ENCODE peak calls at places on chromosome 5, in five cellular contexts. Q is RWPE1, V is GM12865, C is fibroblast of lung, Z is heart right ventricle. R is an unnamed sample.

GRCh38 chr5:532521-533242 is 8.4 kb upstream of the SLC9A3 start:
- DNase-seq in V (no peak), Z (peak), Q (no peak), C (no peak), R (no peak)

GRCh38 chr5:96476654-96477053 is 43.6 kb upstream of the PCSK1 start:
- DNase-seq in Z (no peak), Q (no peak), C (peak), V (no peak), R (no peak)

GRCh38 chr5:34484591-34485228 is 171.4 kb upstream of the RAI14 start:
- DNase-seq in C (peak), V (no peak), Z (no peak), Q (no peak), R (no peak)

GRCh38 chr5:123511290-123511647 is 708 bp upstream of the CSNK1G3 start:
- DNase-seq in C (peak), Z (no peak), Q (peak), V (peak), R (no peak)

GRCh38 chr5:58544195-58544594 is 38.7 kb upstream of the RAB3C start:
- DNase-seq in Z (no peak), Q (no peak), C (no peak), V (no peak), R (no peak)

GRCh38 chr5:80757290-80757689 is 102.5 kb upstream of the DHFR start:
- DNase-seq in C (no peak), V (no peak), Z (no peak), Q (no peak), R (no peak)

GRCh38 chr5:155987261-155987810 is 339.6 kb upstream of the SGCD start:
- DNase-seq in Z (no peak), Q (no peak), V (no peak), C (no peak), R (no peak)

GRCh38 chr5:40112875-40113274 is 566.8 kb upstream of the PTGER4 start:
- DNase-seq in V (no peak), Q (no peak), Z (no peak), C (no peak), R (no peak)

GRCh38 chr5:31638286-31638685 is 645 bp upstream of the PDZD2 start:
- DNase-seq in Q (no peak), Z (peak), V (no peak), C (no peak), R (no peak)

GRCh38 chr5:154267516-154267915 is 77.0 kb downstream of the GALNT10 start:
- DNase-seq in Z (no peak), C (no peak), V (no peak), Q (no peak), R (no peak)

GRCh38 chr5:107743357-107744000 is 72.7 kb upstream of the EFNA5 start:
- DNase-seq in C (peak), V (no peak), Q (peak), Z (no peak), R (no peak)

GRCh38 chr5:75961814-75962213 is 121.4 kb upstream of the SV2C start:
- DNase-seq in V (no peak), Q (no peak), Z (no peak), C (no peak), R (no peak)

GRCh38 chr5:96017951-96018350 is 56.3 kb upstream of the ELL2 start:
- DNase-seq in Q (no peak), C (peak), V (no peak), Z (no peak), R (no peak)

GRCh38 chr5:69414885-69415583 is at the start of gene MARVELD2:
- DNase-seq in Q (peak), Z (peak), V (peak), C (peak), R (no peak)

GRCh38 chr5:151222769-151223446 is 984 bp downstream of the CCDC69 start:
- DNase-seq in Z (peak), C (no peak), V (peak), Q (no peak), R (no peak)

GRCh38 chr5:94908889-94909480 is 290.5 kb downstream of the SLF1 start:
- DNase-seq in C (peak), Q (peak), V (peak), Z (no peak), R (no peak)

GRCh38 chr5:132008163-132008473 is 3.3 kb downstream of the ACSL6 start:
- DNase-seq in C (no peak), Q (peak), V (no peak), Z (no peak), R (no peak)

GRCh38 chr5:156758012-156758791 is 91.9 kb upstream of the PPP1R2B start:
- DNase-seq in V (no peak), Q (no peak), Z (no peak), C (no peak), R (no peak)

GRCh38 chr5:83827111-83827541 is 106.5 kb upstream of the HAPLN1 start:
- DNase-seq in V (no peak), Q (peak), C (peak), Z (no peak), R (no peak)

GRCh38 chr5:157892974-157893373 is 34.0 kb upstream of the CLINT1 start:
- DNase-seq in Q (no peak), V (no peak), C (no peak), Z (no peak), R (no peak)

GRCh38 chr5:54643679-54644078 is 126.1 kb downstream of the SNX18 start:
- DNase-seq in Z (no peak), V (no peak), C (peak), Q (peak), R (no peak)

GRCh38 chr5:52789378-52789777 is 1.7 kb downstream of the ITGA1 start:
- DNase-seq in Z (no peak), Q (no peak), C (no peak), V (no peak), R (no peak)

GRCh38 chr5:454936-455335 is 12.0 kb downstream of the EXOC3 start:
- DNase-seq in Z (peak), Q (no peak), V (no peak), C (no peak), R (peak)

GRCh38 chr5:63916786-63917185 is 45.5 kb downstream of the HTR1A start:
- DNase-seq in C (peak), Z (no peak), V (no peak), Q (peak), R (no peak)

GRCh38 chr5:29037716-29038115 is 1999.3 kb upstream of the CDH9 start:
- DNase-seq in V (no peak), Z (no peak), C (no peak), Q (peak), R (no peak)

GRCh38 chr5:93721045-93721444 is 20.4 kb downstream of the POU5F2 start:
- DNase-seq in C (no peak), Z (no peak), Q (no peak), V (peak), R (no peak)

R was measured in coronary artery.